ENCODE peak calls at places on chromosomes 4 and X, in ten cellular contexts. D, K, U, N, V, B, Q, S, P and T are unnamed samples. For H3K27me3, the result is how much of the 10 kb centered on the place peaks cover.

GRCh38 chr4:146932111-146932510 is 13.6 kb downstream of the TTC29 start:
- DNase-seq in Q (no peak), D (no peak), P (no peak), U (no peak), K (no peak), B (no peak), V (no peak), N (no peak), S (peak), T (no peak)

GRCh38 chr4:89071311-89071710 is 14.3 kb upstream of the FAM13A start:
- DNase-seq in V (no peak), K (no peak), N (no peak), B (no peak), P (no peak), U (no peak), D (no peak), S (no peak), Q (no peak), T (no peak)

GRCh38 chr4:123603165-123603564 is 206.6 kb downstream of the SPRY1 start:
- DNase-seq in P (no peak), S (no peak), N (no peak), V (no peak), D (no peak), U (no peak), B (peak), Q (no peak), K (no peak), T (peak)

GRCh38 chr4:170675568-170676262 is 586.0 kb upstream of the AADAT start:
- DNase-seq in P (no peak), K (no peak), V (no peak), N (no peak), U (no peak), B (no peak), D (no peak), Q (no peak), S (peak), T (no peak)

GRCh38 chrX:53716328-53717088 is 30.0 kb upstream of the HUWE1 start:
- DNase-seq in S (no peak), D (no peak), K (no peak), B (no peak), Q (no peak), N (no peak), U (no peak), V (no peak), P (no peak), T (no peak)

GRCh38 chrX:16479206-16479869 is 170.6 kb upstream of the S100G start:
- DNase-seq in D (no peak), V (no peak), U (no peak), P (no peak), N (no peak), Q (no peak), S (no peak), B (no peak), K (no peak), T (no peak)

GRCh38 chr4:57426779-57427395 is 316.7 kb upstream of the IGFBP7 start:
- DNase-seq in Q (no peak), K (no peak), D (peak), N (peak), S (peak), U (peak), V (peak), B (peak), P (peak), T (peak)

GRCh38 chrX:44580466-44580865 is 37.8 kb upstream of the FUNDC1 start:
- DNase-seq in P (no peak), Q (no peak), S (no peak), B (no peak), V (no peak), U (no peak), D (no peak), N (no peak), K (no peak), T (no peak)

GRCh38 chr4:107391009-107391629 is 328.9 kb downstream of the PAPSS1 start:
- DNase-seq in B (peak), D (no peak), U (no peak), K (no peak), P (no peak), V (no peak), N (no peak), Q (no peak), S (no peak), T (no peak)

GRCh38 chrX:38717871-38718270 is 83.4 kb upstream of the MID1IP1 start:
- DNase-seq in N (peak), K (no peak), V (no peak), S (peak), Q (no peak), P (peak), D (peak), U (peak), B (peak), T (peak)

GRCh38 chr4:62771656-62772557 is 1571.8 kb downstream of the ADGRL3 start:
- DNase-seq in K (no peak), U (no peak), D (no peak), B (no peak), S (peak), Q (no peak), N (no peak), V (no peak), P (no peak), T (no peak)

GRCh38 chrX:88977835-88978234 is 230.8 kb downstream of the CPXCR1 start:
- DNase-seq in K (no peak), U (no peak), N (no peak), D (no peak), B (no peak), Q (no peak), S (no peak), V (no peak), P (no peak), T (no peak)

GRCh38 chr4:96247096-96247495 is 407.2 kb downstream of the PDHA2 start:
- DNase-seq in K (no peak), B (no peak), S (no peak), V (no peak), N (no peak), U (no peak), Q (no peak), D (no peak), P (no peak), T (no peak)

GRCh38 chrX:115460565-115460888 is 100.4 kb upstream of the PLS3 start:
- DNase-seq in P (no peak), U (no peak), K (no peak), N (no peak), B (no peak), D (no peak), S (no peak), V (no peak), Q (no peak), T (no peak)

GRCh38 chr4:37908488-37909343 is 17.8 kb downstream of the TBC1D1 start:
- DNase-seq in U (no peak), V (no peak), B (peak), N (no peak), Q (peak), K (no peak), P (no peak), S (no peak), D (no peak), T (peak)

GRCh38 chr4:8290701-8290970 is 21.1 kb downstream of the HTRA3 start:
- DNase-seq in K (peak), B (no peak), N (no peak), V (peak), U (no peak), P (no peak), Q (no peak), S (no peak), D (no peak), T (no peak)
- H3K27me3 ChIP-seq in K (under half), B (under half), N (under half), V (under half), U (under half), P (half or more), Q (under half), S (under half), D (under half), T (under half)

GRCh38 chr4:1492636-1493539 is 86.6 kb upstream of the NKX1-1 start:
- DNase-seq in K (peak), V (no peak), Q (no peak), S (no peak), P (no peak), B (peak), U (no peak), N (peak), D (no peak), T (peak)
- H3K27me3 ChIP-seq in K (half or more), V (under half), Q (under half), S (under half), P (half or more), B (under half), U (under half), N (under half), D (under half), T (under half)

GRCh38 chrX:25003066-25003849 is 12.5 kb downstream of the ARX start:
- DNase-seq in N (peak), U (no peak), Q (peak), B (no peak), D (no peak), S (peak), P (no peak), V (no peak), K (no peak), T (no peak)

GRCh38 chrX:25001808-25002657 is 13.7 kb downstream of the ARX start:
- DNase-seq in P (no peak), D (no peak), U (no peak), V (no peak), Q (peak), B (no peak), N (peak), S (no peak), K (no peak), T (no peak)

GRCh38 chrX:25004485-25005032 is 11.2 kb downstream of the ARX start:
- DNase-seq in Q (peak), P (no peak), U (no peak), V (no peak), K (no peak), B (no peak), N (peak), D (no peak), S (no peak), T (no peak)

GRCh38 chrX:25004040-25004439 is 11.7 kb downstream of the ARX start:
- DNase-seq in V (no peak), D (no peak), U (no peak), S (no peak), B (no peak), P (no peak), Q (no peak), K (no peak), N (peak), T (no peak)

DNA sequence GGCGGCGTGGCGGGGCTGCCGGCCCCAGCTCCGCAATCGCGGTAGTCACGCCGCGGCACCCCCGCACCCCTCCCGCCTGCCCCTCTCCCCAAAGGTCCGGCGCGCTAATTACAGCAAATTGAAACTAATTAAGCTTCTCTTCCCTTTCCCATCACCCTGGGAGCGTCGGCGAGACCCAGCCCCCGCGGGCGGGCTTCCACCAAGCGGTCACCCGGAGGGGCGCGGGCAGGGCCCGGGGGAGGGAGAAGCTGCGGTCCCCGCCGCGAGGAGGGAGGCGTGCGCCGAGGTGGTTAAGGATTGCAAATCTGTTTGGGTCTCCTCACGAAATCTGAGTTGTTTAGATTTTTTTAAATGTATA is 13.1 kb downstream of the ARX start:
- DNase-seq in V (no peak), U (no peak), S (no peak), D (no peak), P (no peak), Q (no peak), N (peak), B (no peak), K (no peak), T (no peak)
- H3K27me3 ChIP-seq in V (under half), U (under half), S (under half), D (under half), P (under half), Q (under half), N (half or more), B (under half), K (half or more), T (under half)

GRCh38 chr4:7087036-7087435 is 19.2 kb upstream of the GRPEL1 start:
- DNase-seq in V (no peak), D (no peak), U (peak), K (no peak), P (no peak), B (no peak), Q (no peak), N (no peak), S (no peak), T (no peak)
- H3K27me3 ChIP-seq in V (under half), D (under half), U (under half), K (under half), P (under half), B (under half), Q (under half), N (under half), S (under half), T (under half)

DNA sequence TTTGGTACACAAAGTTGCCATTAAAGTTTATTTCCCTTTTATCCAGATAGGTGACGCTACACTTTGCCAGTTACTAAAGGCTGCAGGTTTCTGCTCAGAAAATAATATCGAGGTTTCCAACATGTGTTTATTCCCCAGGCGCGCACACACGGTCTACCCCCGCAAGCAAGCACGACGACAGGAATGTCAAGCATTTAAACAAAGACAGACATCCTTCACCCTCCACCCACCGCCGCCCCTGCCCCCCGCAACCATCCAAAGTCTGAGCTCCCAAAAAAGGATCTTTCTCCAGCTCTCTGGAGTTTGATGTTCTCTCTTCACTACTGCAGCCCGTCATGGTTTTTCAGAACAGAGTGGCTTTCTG is 1.3 kb upstream of the PCDH7 start:
- DNase-seq in N (peak), D (peak), B (peak), Q (no peak), K (no peak), U (no peak), V (no peak), P (no peak), S (peak), T (peak)
- H3K27me3 ChIP-seq in N (half or more), D (under half), B (under half), Q (under half), K (under half), U (under half), V (under half), P (under half), S (under half), T (under half)

GRCh38 chr4:1030559-1030958 is 19.1 kb downstream of the FGFRL1 start:
- DNase-seq in N (no peak), K (no peak), D (no peak), Q (peak), U (no peak), P (peak), V (no peak), S (no peak), B (peak), T (peak)
- H3K27me3 ChIP-seq in N (under half), K (half or more), D (under half), Q (under half), U (under half), P (under half), V (under half), S (under half), B (under half), T (under half)